ENCODE peak calls at places on chromosome 9, in ten cellular contexts. Q, L, Z, H, U, T, C, M, S and W are unnamed samples.

GRCh38 chr9:124795881-124796415 is 19.0 kb downstream of the OLFML2A start:
- DNase-seq in Q (no peak), L (no peak), Z (peak), H (no peak), U (no peak), T (no peak), C (no peak), M (no peak), S (no peak), W (no peak)

GRCh38 chr9:127053057-127053821 is 69.2 kb downstream of the ANGPTL2 start:
- DNase-seq in Q (no peak), L (peak), Z (peak), H (no peak), U (no peak), T (no peak), C (no peak), M (no peak), S (no peak), W (no peak)

GRCh38 chr9:36603006-36603405 is 30.3 kb downstream of the MELK start:
- DNase-seq in Q (no peak), L (no peak), Z (no peak), H (no peak), U (no peak), T (no peak), C (no peak), M (no peak), S (no peak), W (no peak)

GRCh38 chr9:36625006-36625600 is 52.4 kb downstream of the MELK start:
- DNase-seq in Q (no peak), L (no peak), Z (peak), H (no peak), U (no peak), T (no peak), C (no peak), M (peak), S (no peak), W (peak)

GRCh38 chr9:114424126-114424525 is 36.3 kb upstream of the AKNA start:
- DNase-seq in Q (no peak), L (no peak), Z (no peak), H (no peak), U (no peak), T (no peak), C (no peak), M (peak), S (no peak), W (no peak)

GRCh38 chr9:6153425-6153824 is 62.2 kb upstream of the IL33 start:
- DNase-seq in Q (no peak), L (no peak), Z (no peak), H (no peak), U (no peak), T (no peak), C (no peak), M (no peak), S (no peak), W (no peak)

GRCh38 chr9:33132249-33132772 is 34.8 kb downstream of the B4GALT1 start:
- DNase-seq in Q (peak), L (no peak), Z (no peak), H (no peak), U (no peak), T (no peak), C (no peak), M (peak), S (no peak), W (no peak)

GRCh38 chr9:130933114-130934046 is 5.7 kb downstream of the FIBCD1 start:
- DNase-seq in Q (peak), L (no peak), Z (no peak), H (no peak), U (no peak), T (no peak), C (no peak), M (no peak), S (no peak), W (no peak)

GRCh38 chr9:33765411-33765810 is 29.9 kb upstream of the PRSS3 start:
- DNase-seq in Q (no peak), L (no peak), Z (no peak), H (no peak), U (no peak), T (no peak), C (no peak), M (no peak), S (no peak), W (no peak)

GRCh38 chr9:114696814-114697544 is 15.0 kb upstream of the TEX48 start:
- DNase-seq in Q (no peak), L (peak), Z (no peak), H (no peak), U (no peak), T (no peak), C (no peak), M (no peak), S (no peak), W (no peak)

GRCh38 chr9:17342696-17343095 is 207.9 kb downstream of the CNTLN start:
- DNase-seq in Q (no peak), L (peak), Z (no peak), H (no peak), U (no peak), T (no peak), C (no peak), M (no peak), S (no peak), W (no peak)

GRCh38 chr9:87827341-87827740 is 55.3 kb upstream of the SPATA31E1 start:
- DNase-seq in Q (no peak), L (no peak), Z (no peak), H (no peak), U (no peak), T (no peak), C (no peak), M (no peak), S (no peak), W (no peak)

GRCh38 chr9:133916159-133916541 is 76.0 kb downstream of the VAV2 start:
- DNase-seq in Q (no peak), L (no peak), Z (no peak), H (no peak), U (no peak), T (peak), C (no peak), M (no peak), S (no peak), W (no peak)

GRCh38 chr9:109923826-109924225 is 143.8 kb downstream of the PALM2AKAP2 start:
- DNase-seq in Q (no peak), L (no peak), Z (no peak), H (no peak), U (no peak), T (no peak), C (no peak), M (no peak), S (no peak), W (no peak)

GRCh38 chr9:93098236-93098946 is 2.4 kb downstream of the CARD19 start:
- DNase-seq in Q (peak), L (peak), Z (peak), H (no peak), U (peak), T (peak), C (no peak), M (peak), S (peak), W (peak)

GRCh38 chr9:126097679-126098078 is 228.9 kb upstream of the MVB12B start:
- DNase-seq in Q (no peak), L (no peak), Z (peak), H (no peak), U (no peak), T (no peak), C (no peak), M (no peak), S (no peak), W (no peak)

GRCh38 chr9:111102793-111103474 is 64.7 kb upstream of the LPAR1 start:
- DNase-seq in Q (no peak), L (no peak), Z (no peak), H (no peak), U (no peak), T (no peak), C (no peak), M (no peak), S (no peak), W (no peak)

DNA sequence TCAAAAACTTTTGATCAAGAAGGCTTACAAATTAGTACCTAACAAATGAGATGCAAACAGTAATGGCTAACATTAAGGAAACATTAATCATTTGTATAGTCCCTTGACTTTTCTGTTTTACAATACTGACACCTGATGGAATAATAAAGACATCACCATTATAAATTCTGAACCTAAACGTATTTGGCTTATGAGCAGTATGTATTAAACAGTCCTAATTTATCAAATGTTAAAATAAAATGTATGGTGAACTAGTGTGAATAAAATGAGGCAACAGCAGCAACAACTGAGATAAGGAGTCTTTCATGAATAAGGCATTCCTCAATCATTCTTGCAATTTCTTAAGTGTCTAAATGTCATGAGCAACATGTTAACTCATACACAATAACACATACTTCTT is 6.0 kb downstream of the PUM3 start:
- DNase-seq in Q (no peak), L (no peak), Z (no peak), H (no peak), U (no peak), T (no peak), C (no peak), M (no peak), S (no peak), W (no peak)
- TF ChIP-seq CTCF in Q (no peak), L (peak), Z (peak), H (no peak), U (no peak), T (peak), C (no peak), M (no peak), S (no peak), W (no peak)

GRCh38 chr9:70490478-70490877 is 76.0 kb upstream of the KLF9 start:
- DNase-seq in Q (no peak), L (no peak), Z (no peak), H (no peak), U (no peak), T (no peak), C (no peak), M (no peak), S (no peak), W (no peak)
- TF ChIP-seq CTCF in Q (no peak), L (no peak), Z (no peak), H (no peak), U (no peak), T (no peak), C (no peak), M (no peak), S (no peak), W (no peak)

DNA sequence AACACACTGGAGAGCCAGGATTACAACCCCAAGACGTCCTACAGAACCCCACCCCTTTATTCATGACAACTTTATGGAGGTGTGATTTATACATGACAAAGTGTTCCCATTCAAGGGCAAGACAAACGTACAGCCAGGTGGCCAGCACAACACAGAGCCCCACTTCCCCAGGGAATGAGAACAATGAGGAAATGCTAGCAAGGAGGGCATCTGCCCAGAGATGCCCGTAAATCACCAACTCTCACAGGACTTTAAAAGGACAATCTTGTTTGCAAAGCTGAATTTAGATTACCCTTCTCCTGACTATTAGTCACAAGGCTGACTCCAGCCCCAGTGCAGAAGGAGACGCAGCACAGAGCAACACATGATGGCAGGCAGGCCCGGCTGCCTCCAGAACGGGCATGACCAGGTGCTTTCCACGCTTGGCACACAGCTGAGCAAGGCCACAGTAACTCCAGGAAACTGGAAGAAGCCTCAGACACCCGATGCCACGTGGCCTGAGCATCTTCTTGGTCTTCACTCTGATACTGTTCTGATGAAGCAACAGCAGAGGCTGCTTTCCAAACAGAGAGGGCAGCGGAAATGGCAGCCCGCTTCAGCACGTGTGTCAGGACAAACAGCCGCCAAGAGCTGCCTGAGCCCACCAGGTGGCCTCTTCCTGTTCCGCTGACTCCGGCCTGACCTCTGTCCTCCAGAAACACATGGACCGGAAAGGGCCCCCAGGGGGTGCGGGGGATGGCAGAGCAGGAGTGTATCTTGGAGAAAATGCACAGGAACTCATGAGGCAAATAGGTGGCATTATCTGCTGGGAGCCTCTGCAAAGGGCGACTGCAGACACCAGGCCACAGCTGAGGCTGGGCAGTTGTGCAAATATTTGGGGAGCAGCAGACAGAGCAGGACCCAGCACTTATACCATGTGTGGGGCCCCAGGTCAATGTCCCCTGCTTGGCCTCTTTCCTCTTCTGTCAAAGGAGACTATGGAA is 51.3 kb downstream of the ROR2 start:
- DNase-seq in Q (no peak), L (peak), Z (no peak), H (peak), U (no peak), T (peak), C (no peak), M (peak), S (no peak), W (no peak)
- TF ChIP-seq CTCF in Q (no peak), L (peak), Z (no peak), H (no peak), U (no peak), T (no peak), C (no peak), M (no peak), S (no peak), W (no peak)

DNA sequence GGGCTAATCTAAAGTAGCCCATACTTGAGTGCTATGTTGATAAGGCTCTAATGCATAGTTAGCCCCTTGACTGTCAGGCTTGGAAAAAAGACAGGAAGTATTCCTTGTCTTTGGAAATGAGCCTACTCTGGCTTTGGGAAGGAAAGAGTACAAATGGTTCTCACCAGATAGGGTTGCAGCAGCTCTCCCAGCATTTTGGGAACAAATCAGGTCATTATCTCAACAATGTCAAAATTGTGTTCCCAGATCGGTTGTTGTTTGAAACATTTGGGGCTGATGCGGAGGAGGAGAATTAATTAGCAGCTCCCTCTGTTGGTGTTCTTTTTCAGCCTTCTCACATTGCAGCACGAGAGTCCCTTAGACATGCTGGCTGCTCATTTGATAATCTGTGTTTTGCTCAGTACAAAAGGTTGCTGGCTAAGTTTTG is 294.7 kb upstream of the DMRT1 start:
- DNase-seq in Q (no peak), L (peak), Z (peak), H (no peak), U (no peak), T (no peak), C (peak), M (no peak), S (no peak), W (no peak)
- TF ChIP-seq CTCF in Q (peak), L (peak), Z (peak), H (no peak), U (no peak), T (peak), C (peak), M (no peak), S (no peak), W (peak)

GRCh38 chr9:22863106-22863505 is 416.5 kb downstream of the DMRTA1 start:
- DNase-seq in Q (no peak), L (no peak), Z (no peak), H (no peak), U (no peak), T (no peak), C (peak), M (no peak), S (no peak), W (no peak)
- TF ChIP-seq CTCF in Q (no peak), L (no peak), Z (no peak), H (no peak), U (no peak), T (no peak), C (no peak), M (no peak), S (no peak), W (no peak)

GRCh38 chr9:71764438-71764837 is 3.9 kb downstream of the CEMIP2 start:
- DNase-seq in Q (no peak), L (no peak), Z (no peak), H (no peak), U (no peak), T (no peak), C (no peak), M (no peak), S (no peak), W (no peak)

GRCh38 chr9:71762900-71763653 is 5.2 kb downstream of the CEMIP2 start:
- DNase-seq in Q (peak), L (no peak), Z (no peak), H (no peak), U (no peak), T (no peak), C (no peak), M (no peak), S (no peak), W (no peak)

GRCh38 chr9:71760901-71761300 is 7.4 kb downstream of the CEMIP2 start:
- DNase-seq in Q (no peak), L (peak), Z (no peak), H (peak), U (no peak), T (no peak), C (peak), M (no peak), S (no peak), W (no peak)

GRCh38 chr9:71763752-71764332 is 4.5 kb downstream of the CEMIP2 start:
- DNase-seq in Q (peak), L (no peak), Z (no peak), H (no peak), U (no peak), T (no peak), C (no peak), M (no peak), S (no peak), W (no peak)

DNA sequence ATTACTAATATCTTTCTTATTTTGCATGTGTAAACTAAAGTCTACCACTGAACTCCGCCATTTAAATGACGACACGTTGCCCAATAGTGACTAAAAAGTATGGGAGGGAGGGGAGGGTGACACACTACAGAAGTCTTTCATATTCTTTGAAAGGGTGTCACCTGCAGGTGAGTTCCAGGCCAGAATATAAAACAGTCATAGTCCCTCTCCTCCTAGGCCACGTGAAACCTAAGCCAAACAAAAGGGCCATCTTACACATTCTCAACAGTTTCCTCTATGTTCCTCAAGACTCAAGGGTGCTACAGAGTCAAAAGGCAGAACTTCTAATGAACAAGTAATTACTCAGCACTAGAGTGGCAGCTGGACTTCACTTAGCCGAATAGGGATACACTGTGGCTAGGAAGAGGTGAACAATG is 6.4 kb downstream of the CEMIP2 start:
- DNase-seq in Q (no peak), L (no peak), Z (no peak), H (no peak), U (no peak), T (no peak), C (no peak), M (no peak), S (no peak), W (no peak)
- TF ChIP-seq CTCF in Q (no peak), L (no peak), Z (no peak), H (no peak), U (no peak), T (no peak), C (no peak), M (no peak), S (no peak), W (no peak)

GRCh38 chr9:137456864-137457405 is 2.2 kb downstream of the NSMF start:
- DNase-seq in Q (no peak), L (no peak), Z (no peak), H (no peak), U (no peak), T (no peak), C (no peak), M (no peak), S (no peak), W (no peak)

GRCh38 chr9:137457406-137458193 is 1.5 kb downstream of the NSMF start:
- DNase-seq in Q (no peak), L (no peak), Z (no peak), H (no peak), U (no peak), T (no peak), C (no peak), M (no peak), S (no peak), W (no peak)

GRCh38 chr9:137454506-137455360 is 4.4 kb downstream of the NSMF start:
- DNase-seq in Q (no peak), L (peak), Z (no peak), H (peak), U (no peak), T (no peak), C (peak), M (peak), S (no peak), W (no peak)

GRCh38 chr9:137455361-137455991 is 3.7 kb downstream of the NSMF start:
- DNase-seq in Q (no peak), L (no peak), Z (no peak), H (no peak), U (no peak), T (no peak), C (no peak), M (peak), S (no peak), W (no peak)

GRCh38 chr9:137456061-137456863 is 2.9 kb downstream of the NSMF start:
- DNase-seq in Q (no peak), L (no peak), Z (no peak), H (no peak), U (no peak), T (no peak), C (no peak), M (no peak), S (no peak), W (no peak)
- TF ChIP-seq CTCF in Q (no peak), L (no peak), Z (no peak), H (no peak), U (no peak), T (no peak), C (no peak), M (no peak), S (no peak), W (no peak)

DNA sequence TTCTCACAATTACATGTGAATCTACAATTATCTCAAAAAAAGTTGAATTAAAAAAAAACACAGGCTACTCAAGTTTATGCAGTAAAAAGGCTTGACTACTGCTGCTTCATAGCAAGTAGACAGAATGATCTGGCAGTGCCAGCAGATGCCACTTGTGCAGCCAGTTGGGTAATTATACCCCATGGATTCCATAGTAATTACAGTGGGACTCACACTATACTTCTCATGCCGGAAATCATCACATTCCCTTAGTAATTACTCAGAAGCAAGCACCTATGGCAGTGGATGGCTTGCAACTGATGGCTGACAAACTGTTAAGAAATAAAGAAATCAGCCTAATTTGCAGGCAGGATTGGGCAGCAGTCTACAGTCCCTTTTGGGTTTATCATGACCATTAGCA is 463.2 kb upstream of the KLF4 start:
- DNase-seq in Q (no peak), L (no peak), Z (no peak), H (no peak), U (no peak), T (no peak), C (no peak), M (no peak), S (no peak), W (no peak)
- TF ChIP-seq CTCF in Q (no peak), L (no peak), Z (no peak), H (no peak), U (no peak), T (no peak), C (no peak), M (no peak), S (no peak), W (no peak)